ENCODE peak calls at places on chromosomes 11 and 22, in six cellular contexts. Q, T, B, H, W and E are unnamed samples.

GRCh38 chr22:23856721-23857605 is 712 bp upstream of the SLC2A11 start:
- DNase-seq in Q (no peak), T (peak; percentile 12), B (no peak), H (peak; percentile 70), W (no peak), E (peak; percentile 63)

GRCh38 chr11:783581-784015 is 6.3 kb downstream of the CEND1 start:
- DNase-seq in Q (no peak), T (peak; percentile 46), B (no peak), H (no peak), W (no peak), E (no peak)

GRCh38 chr11:46322759-46323158 is 24.5 kb upstream of the DGKZ start:
- DNase-seq in Q (no peak), T (no peak), B (no peak), H (no peak), W (no peak), E (no peak)

GRCh38 chr11:125305346-125305745 is 140.8 kb downstream of the PKNOX2 start:
- DNase-seq in Q (no peak), T (no peak), B (no peak), H (no peak), W (no peak), E (no peak)

GRCh38 chr22:22840778-22841177 is 46.8 kb upstream of the IGLL5 start:
- DNase-seq in Q (no peak), T (no peak), B (no peak), H (no peak), W (no peak), E (no peak)

GRCh38 chr22:20750461-20751184 is 23.3 kb upstream of the SERPIND1 start:
- DNase-seq in Q (no peak), T (peak; percentile 45), B (no peak), H (peak; percentile 70), W (no peak), E (peak; percentile 86)

GRCh38 chr11:35887737-35888136 is 56.1 kb upstream of the LDLRAD3 start:
- DNase-seq in Q (no peak), T (no peak), B (no peak), H (no peak), W (no peak), E (no peak)

GRCh38 chr11:88012456-88012855 is 162.8 kb downstream of the RAB38 start:
- DNase-seq in Q (no peak), T (no peak), B (no peak), H (no peak), W (no peak), E (no peak)

GRCh38 chr22:22348127-22348814 is 103.7 kb downstream of the VPREB1 start:
- DNase-seq in Q (no peak), T (no peak), B (no peak), H (peak; percentile 27), W (no peak), E (peak; percentile 61)

GRCh38 chr11:75924966-75925784 is 110.2 kb downstream of the UVRAG start:
- DNase-seq in Q (no peak), T (no peak), B (no peak), H (no peak), W (no peak), E (no peak)

GRCh38 chr11:64040684-64041267 is 5.0 kb downstream of the FLRT1 start:
- DNase-seq in Q (no peak), T (no peak), B (no peak), H (no peak), W (no peak), E (peak; percentile 19)

GRCh38 chr11:118136826-118137225 is 15.8 kb downstream of the SCN4B start:
- DNase-seq in Q (no peak), T (no peak), B (no peak), H (no peak), W (no peak), E (no peak)

GRCh38 chr11:64351136-64351631 is 7.8 kb upstream of the RPS6KA4 start:
- DNase-seq in Q (no peak), T (no peak), B (no peak), H (no peak), W (no peak), E (no peak)

GRCh38 chr11:64384981-64385952 is 26.3 kb downstream of the RPS6KA4 start:
- DNase-seq in Q (no peak), T (no peak), B (no peak), H (no peak), W (no peak), E (no peak)

GRCh38 chr11:128891912-128892398 is 799 bp downstream of the KCNJ5 start:
- DNase-seq in Q (no peak), T (no peak), B (no peak), H (no peak), W (no peak), E (no peak)

GRCh38 chr11:8792636-8793035 is 110.0 kb downstream of the RPL27A start:
- DNase-seq in Q (no peak), T (no peak), B (no peak), H (no peak), W (no peak), E (no peak)

GRCh38 chr11:77411717-77412441 is 62.0 kb downstream of the PAK1 start:
- DNase-seq in Q (peak; percentile 31), T (peak; percentile 80), B (peak; percentile 52), H (peak; percentile 88), W (peak; percentile 60), E (peak; percentile 90)

GRCh38 chr11:33043221-33043833 is 4.0 kb downstream of the TCP11L1 start:
- DNase-seq in Q (no peak), T (no peak), B (no peak), H (no peak), W (no peak), E (no peak)

GRCh38 chr11:75434051-75434450 is 1.0 kb upstream of the KLHL35 start:
- DNase-seq in Q (no peak), T (no peak), B (no peak), H (no peak), W (no peak), E (no peak)

GRCh38 chr11:120304526-120304925 is 20.6 kb upstream of the TLCD5 start:
- DNase-seq in Q (no peak), T (no peak), B (no peak), H (no peak), W (no peak), E (peak; percentile 9)

GRCh38 chr11:115843685-115844084 is 339.5 kb upstream of the CADM1 start:
- DNase-seq in Q (no peak), T (no peak), B (no peak), H (no peak), W (no peak), E (no peak)

GRCh38 chr22:41382610-41383009 is 868 bp downstream of the TEF start:
- DNase-seq in Q (no peak), T (no peak), B (no peak), H (no peak), W (no peak), E (peak; percentile 16)

GRCh38 chr11:1852885-1853284 is at the start of gene LSP1:
- DNase-seq in Q (peak; percentile 64), T (peak; percentile 89), B (peak; percentile 52), H (peak; percentile 91), W (peak; percentile 73), E (peak; percentile 98)

GRCh38 chr22:44337658-44338004 is 24.9 kb upstream of the SHISAL1 start:
- DNase-seq in Q (no peak), T (no peak), B (no peak), H (peak; percentile 55), W (no peak), E (no peak)

GRCh38 chr11:77147668-77148321 is 19.7 kb downstream of the MYO7A start:
- DNase-seq in Q (no peak), T (peak; percentile 23), B (no peak), H (no peak), W (peak; percentile 9), E (no peak)

GRCh38 chr11:15747671-15748070 is 608.7 kb downstream of the SOX6 start:
- DNase-seq in Q (no peak), T (no peak), B (no peak), H (no peak), W (no peak), E (no peak)